ENCODE peak calls at places on chromosomes 5 and 9, in five cellular contexts. One of them, this sample, is unnamed.

GRCh38 chr5:9502435-9502834 is 43.4 kb downstream of the SEMA5A start:
- DNase-seq in heart left ventricle: peak; percentile 33
- DNase-seq in brain microvascular endothelial cell: no peak
- DNase-seq in epithelial cell of esophagus: no peak
- DNase-seq in upper lobe of right lung: no peak
- DNase-seq in this sample: no peak

GRCh38 chr9:22049411-22049810 is 40.3 kb upstream of the CDKN2B start:
- DNase-seq in heart left ventricle: no peak
- DNase-seq in upper lobe of right lung: no peak
- DNase-seq in epithelial cell of esophagus: peak; percentile 52
- DNase-seq in brain microvascular endothelial cell: peak; percentile 13
- DNase-seq in this sample: peak; percentile 59

GRCh38 chr9:6199596-6199995 is 16.0 kb upstream of the IL33 start:
- DNase-seq in brain microvascular endothelial cell: no peak
- DNase-seq in upper lobe of right lung: no peak
- DNase-seq in epithelial cell of esophagus: no peak
- DNase-seq in heart left ventricle: no peak
- DNase-seq in this sample: no peak

GRCh38 chr5:137310051-137310730 is 188.9 kb downstream of the SPOCK1 start:
- DNase-seq in brain microvascular endothelial cell: peak; percentile 87
- DNase-seq in heart left ventricle: no peak
- DNase-seq in epithelial cell of esophagus: peak; percentile 93
- DNase-seq in upper lobe of right lung: no peak
- DNase-seq in this sample: peak; percentile 97

GRCh38 chr5:173858025-173858674 is 30.0 kb upstream of the CPEB4 start:
- DNase-seq in upper lobe of right lung: no peak
- DNase-seq in heart left ventricle: no peak
- DNase-seq in brain microvascular endothelial cell: no peak
- DNase-seq in epithelial cell of esophagus: no peak
- DNase-seq in this sample: no peak

GRCh38 chr5:55919625-55920024 is 68.5 kb downstream of the IL31RA start:
- DNase-seq in epithelial cell of esophagus: no peak
- DNase-seq in brain microvascular endothelial cell: no peak
- DNase-seq in heart left ventricle: no peak
- DNase-seq in upper lobe of right lung: no peak
- DNase-seq in this sample: no peak

GRCh38 chr5:36655171-36655570 is 48.8 kb downstream of the SLC1A3 start:
- DNase-seq in heart left ventricle: peak; percentile 42
- DNase-seq in upper lobe of right lung: no peak
- DNase-seq in brain microvascular endothelial cell: no peak
- DNase-seq in epithelial cell of esophagus: peak; percentile 11
- DNase-seq in this sample: no peak

GRCh38 chr9:92725266-92725545 is 39.4 kb downstream of the BICD2 start:
- DNase-seq in upper lobe of right lung: no peak
- DNase-seq in brain microvascular endothelial cell: no peak
- DNase-seq in epithelial cell of esophagus: no peak
- DNase-seq in heart left ventricle: no peak
- DNase-seq in this sample: no peak

GRCh38 chr9:90835206-90835605 is 33.6 kb downstream of the SYK start:
- DNase-seq in upper lobe of right lung: no peak
- DNase-seq in brain microvascular endothelial cell: no peak
- DNase-seq in epithelial cell of esophagus: no peak
- DNase-seq in heart left ventricle: no peak
- DNase-seq in this sample: no peak

GRCh38 chr5:67268233-67269011 is 71.8 kb upstream of the CD180 start:
- DNase-seq in brain microvascular endothelial cell: peak; percentile 91
- DNase-seq in upper lobe of right lung: peak; percentile 73
- DNase-seq in heart left ventricle: peak; percentile 70
- DNase-seq in epithelial cell of esophagus: peak; percentile 72
- DNase-seq in this sample: peak; percentile 98

GRCh38 chr5:683619-684481 is 9.3 kb downstream of the TPPP start:
- DNase-seq in heart left ventricle: peak; percentile 6
- DNase-seq in brain microvascular endothelial cell: no peak
- DNase-seq in upper lobe of right lung: peak; percentile 65
- DNase-seq in epithelial cell of esophagus: peak; percentile 34
- DNase-seq in this sample: no peak

GRCh38 chr9:27261517-27262211 is 35.3 kb downstream of the EQTN start:
- DNase-seq in brain microvascular endothelial cell: peak; percentile 8
- DNase-seq in heart left ventricle: no peak
- DNase-seq in epithelial cell of esophagus: peak; percentile 86
- DNase-seq in upper lobe of right lung: no peak
- DNase-seq in this sample: no peak

GRCh38 chr5:16453609-16454008 is 12.0 kb downstream of the ZNF622 start:
- DNase-seq in upper lobe of right lung: no peak
- DNase-seq in epithelial cell of esophagus: no peak
- DNase-seq in heart left ventricle: no peak
- DNase-seq in brain microvascular endothelial cell: no peak
- DNase-seq in this sample: no peak

GRCh38 chr5:142097681-142098080 is 10.9 kb upstream of the NDFIP1 start:
- DNase-seq in brain microvascular endothelial cell: no peak
- DNase-seq in epithelial cell of esophagus: peak; percentile 94
- DNase-seq in heart left ventricle: no peak
- DNase-seq in upper lobe of right lung: no peak
- DNase-seq in this sample: no peak

GRCh38 chr9:34125681-34126206 is 754 bp downstream of the DCAF12 start:
- DNase-seq in heart left ventricle: no peak
- DNase-seq in epithelial cell of esophagus: peak; percentile 64
- DNase-seq in upper lobe of right lung: no peak
- DNase-seq in brain microvascular endothelial cell: no peak
- DNase-seq in this sample: peak; percentile 20

GRCh38 chr5:39691993-39692392 is 267.2 kb upstream of the DAB2 start:
- DNase-seq in upper lobe of right lung: no peak
- DNase-seq in epithelial cell of esophagus: peak; percentile 45
- DNase-seq in heart left ventricle: no peak
- DNase-seq in brain microvascular endothelial cell: no peak
- DNase-seq in this sample: no peak
- TF ChIP-seq CTCF in upper lobe of right lung: no peak
- TF ChIP-seq CTCF in epithelial cell of esophagus: peak; percentile 47
- TF ChIP-seq CTCF in heart left ventricle: no peak
- TF ChIP-seq CTCF in brain microvascular endothelial cell: peak; percentile 47
- TF ChIP-seq CTCF in this sample: no peak

GRCh38 chr5:124888050-124888506 is 141.6 kb upstream of the ZNF608 start:
- DNase-seq in brain microvascular endothelial cell: peak; percentile 5
- DNase-seq in heart left ventricle: no peak
- DNase-seq in upper lobe of right lung: no peak
- DNase-seq in epithelial cell of esophagus: no peak
- DNase-seq in this sample: no peak
- H3K4me3 ChIP-seq in brain microvascular endothelial cell: no peak overlapping the region
- H3K4me3 ChIP-seq in heart left ventricle: no peak overlapping the region
- H3K4me3 ChIP-seq in upper lobe of right lung: no peak overlapping the region
- H3K4me3 ChIP-seq in epithelial cell of esophagus: no peak overlapping the region
- H3K4me3 ChIP-seq in this sample: no peak overlapping the region

DNA sequence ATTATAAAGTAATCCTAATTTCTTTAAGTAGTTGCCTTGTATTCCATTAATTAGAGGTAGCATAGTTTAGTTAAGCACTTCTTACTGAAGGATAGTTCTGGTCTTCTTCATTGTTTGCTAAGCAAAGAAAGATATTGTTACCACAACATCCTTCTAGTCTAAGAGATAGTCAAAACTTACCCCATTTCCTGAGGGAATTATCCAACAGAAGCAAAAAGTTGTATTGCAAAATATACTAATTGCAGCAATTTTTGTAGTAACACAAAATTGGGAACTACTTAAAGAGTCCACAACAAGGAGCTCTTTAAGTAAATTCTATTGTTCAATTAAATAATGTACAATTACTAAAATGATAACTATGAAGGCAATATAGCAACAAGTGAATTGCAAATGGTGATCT is 23.1 kb upstream of the MEGF9 start:
- DNase-seq in upper lobe of right lung: no peak
- DNase-seq in heart left ventricle: no peak
- DNase-seq in epithelial cell of esophagus: no peak
- DNase-seq in brain microvascular endothelial cell: no peak
- DNase-seq in this sample: no peak
- TF ChIP-seq CTCF in upper lobe of right lung: no peak
- TF ChIP-seq CTCF in heart left ventricle: no peak
- TF ChIP-seq CTCF in epithelial cell of esophagus: no peak
- TF ChIP-seq CTCF in brain microvascular endothelial cell: no peak
- TF ChIP-seq CTCF in this sample: no peak

DNA sequence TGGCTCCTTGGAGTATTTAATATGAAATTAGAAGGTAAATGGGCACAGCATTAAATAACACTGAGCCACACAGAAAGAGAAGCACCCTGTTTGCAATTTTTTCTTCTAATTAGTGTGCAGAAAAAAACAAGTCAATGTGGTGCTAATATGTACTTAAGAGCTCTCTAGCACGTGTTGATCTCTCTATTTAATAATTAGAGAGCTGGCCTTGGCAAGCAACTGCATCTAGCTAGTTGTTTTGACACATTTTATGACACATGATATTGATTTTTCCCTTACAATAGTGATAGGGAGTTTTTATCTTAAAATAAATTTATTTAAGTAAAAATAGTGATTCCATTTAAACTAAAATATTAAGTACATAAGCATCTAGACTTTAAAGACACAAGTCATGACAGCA is 54.5 kb upstream of the NUDT12 start:
- DNase-seq in epithelial cell of esophagus: no peak
- DNase-seq in brain microvascular endothelial cell: no peak
- DNase-seq in upper lobe of right lung: no peak
- DNase-seq in heart left ventricle: no peak
- DNase-seq in this sample: no peak
- H3K4me3 ChIP-seq in epithelial cell of esophagus: no peak overlapping the region
- H3K4me3 ChIP-seq in brain microvascular endothelial cell: no peak overlapping the region
- H3K4me3 ChIP-seq in upper lobe of right lung: no peak overlapping the region
- H3K4me3 ChIP-seq in heart left ventricle: no peak overlapping the region
- H3K4me3 ChIP-seq in this sample: no peak overlapping the region

GRCh38 chr5:34007116-34007674 is 655 bp downstream of the AMACR start:
- DNase-seq in brain microvascular endothelial cell: no peak
- DNase-seq in epithelial cell of esophagus: no peak
- DNase-seq in upper lobe of right lung: no peak
- DNase-seq in heart left ventricle: no peak
- DNase-seq in this sample: peak; percentile 22
- TF ChIP-seq CTCF in brain microvascular endothelial cell: no peak
- TF ChIP-seq CTCF in epithelial cell of esophagus: no peak
- TF ChIP-seq CTCF in upper lobe of right lung: no peak
- TF ChIP-seq CTCF in heart left ventricle: no peak
- TF ChIP-seq CTCF in this sample: no peak